ENCODE peak calls at places on chromosomes 11 and 22, in six cellular contexts. One of them, this sample, is unnamed.

GRCh38 chr11:119420631-119421030 is 2.3 kb downstream of the THY1 start:
- DNase-seq in G401: no peak
- DNase-seq in right lobe of liver: no peak
- DNase-seq in spleen: no peak
- DNase-seq in Panc1: no peak
- DNase-seq in heart left ventricle: no peak
- DNase-seq in this sample: no peak

GRCh38 chr11:66976048-66976467 is 954 bp downstream of the C11orf86 start:
- DNase-seq in right lobe of liver: no peak
- DNase-seq in spleen: no peak
- DNase-seq in G401: no peak
- DNase-seq in heart left ventricle: no peak
- DNase-seq in Panc1: no peak
- DNase-seq in this sample: peak

GRCh38 chr11:84714316-84714780 is 912.8 kb downstream of the DLG2 start:
- DNase-seq in G401: peak
- DNase-seq in heart left ventricle: peak
- DNase-seq in right lobe of liver: peak
- DNase-seq in Panc1: peak
- DNase-seq in spleen: peak
- DNase-seq in this sample: peak

GRCh38 chr11:66929753-66930152 is 28.4 kb downstream of the PC start:
- DNase-seq in Panc1: no peak
- DNase-seq in G401: no peak
- DNase-seq in right lobe of liver: no peak
- DNase-seq in spleen: no peak
- DNase-seq in heart left ventricle: no peak
- DNase-seq in this sample: no peak

GRCh38 chr11:13468750-13469149 is 5.7 kb upstream of the BTBD10 start:
- DNase-seq in right lobe of liver: no peak
- DNase-seq in spleen: no peak
- DNase-seq in Panc1: no peak
- DNase-seq in G401: no peak
- DNase-seq in heart left ventricle: no peak
- DNase-seq in this sample: no peak

GRCh38 chr11:46247664-46248063 is 29.8 kb upstream of the CREB3L1 start:
- DNase-seq in Panc1: no peak
- DNase-seq in heart left ventricle: no peak
- DNase-seq in right lobe of liver: no peak
- DNase-seq in spleen: no peak
- DNase-seq in G401: peak
- DNase-seq in this sample: peak

GRCh38 chr11:30326911-30327310 is 4.0 kb downstream of the ARL14EP start:
- DNase-seq in spleen: no peak
- DNase-seq in Panc1: no peak
- DNase-seq in G401: no peak
- DNase-seq in heart left ventricle: no peak
- DNase-seq in right lobe of liver: no peak
- DNase-seq in this sample: no peak

GRCh38 chr22:30511109-30511508 is 5.6 kb upstream of the SEC14L4 start:
- DNase-seq in heart left ventricle: no peak
- DNase-seq in Panc1: no peak
- DNase-seq in G401: no peak
- DNase-seq in right lobe of liver: no peak
- DNase-seq in spleen: no peak
- DNase-seq in this sample: no peak

GRCh38 chr11:2142762-2143202 is 3.6 kb upstream of the IGF2 start:
- DNase-seq in G401: no peak
- DNase-seq in heart left ventricle: no peak
- DNase-seq in Panc1: no peak
- DNase-seq in right lobe of liver: no peak
- DNase-seq in spleen: no peak
- DNase-seq in this sample: peak

GRCh38 chr22:41946360-41947180 is at the start of gene CENPM:
- DNase-seq in Panc1: peak
- DNase-seq in G401: peak
- DNase-seq in heart left ventricle: peak
- DNase-seq in right lobe of liver: peak
- DNase-seq in spleen: peak
- DNase-seq in this sample: peak

GRCh38 chr22:40791241-40791640 is 27.9 kb downstream of the SLC25A17 start:
- DNase-seq in Panc1: no peak
- DNase-seq in spleen: no peak
- DNase-seq in G401: no peak
- DNase-seq in heart left ventricle: no peak
- DNase-seq in right lobe of liver: no peak
- DNase-seq in this sample: no peak

GRCh38 chr11:64007629-64008282 is 21.5 kb downstream of the OTUB1 start:
- DNase-seq in spleen: peak
- DNase-seq in G401: peak
- DNase-seq in right lobe of liver: peak
- DNase-seq in Panc1: no peak
- DNase-seq in heart left ventricle: peak
- DNase-seq in this sample: no peak

GRCh38 chr11:102194257-102194656 is 84.0 kb downstream of the YAP1 start:
- DNase-seq in heart left ventricle: no peak
- DNase-seq in G401: no peak
- DNase-seq in right lobe of liver: no peak
- DNase-seq in spleen: no peak
- DNase-seq in Panc1: no peak
- DNase-seq in this sample: no peak

GRCh38 chr11:62710001-62710345 is 2.5 kb downstream of the GNG3 start:
- DNase-seq in spleen: no peak
- DNase-seq in right lobe of liver: no peak
- DNase-seq in Panc1: no peak
- DNase-seq in heart left ventricle: no peak
- DNase-seq in G401: no peak
- DNase-seq in this sample: no peak

GRCh38 chr11:98003606-98004371 is 1017.0 kb upstream of the CNTN5 start:
- DNase-seq in Panc1: no peak
- DNase-seq in G401: no peak
- DNase-seq in heart left ventricle: no peak
- DNase-seq in spleen: no peak
- DNase-seq in right lobe of liver: no peak
- DNase-seq in this sample: no peak

GRCh38 chr11:73480677-73481076 is 104.5 kb downstream of the RELT start:
- DNase-seq in Panc1: no peak
- DNase-seq in heart left ventricle: no peak
- DNase-seq in spleen: no peak
- DNase-seq in right lobe of liver: no peak
- DNase-seq in G401: no peak
- DNase-seq in this sample: no peak

GRCh38 chr11:69525516-69526452 is 44.3 kb downstream of the LINC01488 start:
- DNase-seq in spleen: peak
- DNase-seq in Panc1: no peak
- DNase-seq in right lobe of liver: peak
- DNase-seq in heart left ventricle: no peak
- DNase-seq in G401: no peak
- DNase-seq in this sample: no peak

GRCh38 chr11:101576536-101576935 is 7.3 kb downstream of the TRPC6 start:
- DNase-seq in spleen: no peak
- DNase-seq in right lobe of liver: no peak
- DNase-seq in G401: no peak
- DNase-seq in Panc1: no peak
- DNase-seq in heart left ventricle: no peak
- DNase-seq in this sample: no peak

GRCh38 chr11:117180020-117180419 is 1.5 kb downstream of the SIDT2 start:
- DNase-seq in spleen: no peak
- DNase-seq in G401: no peak
- DNase-seq in Panc1: no peak
- DNase-seq in heart left ventricle: no peak
- DNase-seq in right lobe of liver: no peak
- DNase-seq in this sample: no peak

GRCh38 chr11:93169950-93170561 is 27.7 kb downstream of the SLC36A4 start:
- DNase-seq in spleen: no peak
- DNase-seq in heart left ventricle: no peak
- DNase-seq in Panc1: peak
- DNase-seq in G401: peak
- DNase-seq in right lobe of liver: no peak
- DNase-seq in this sample: peak

GRCh38 chr22:38861927-38862326 is 10.1 kb downstream of the CBX6 start:
- DNase-seq in Panc1: no peak
- DNase-seq in spleen: no peak
- DNase-seq in G401: no peak
- DNase-seq in right lobe of liver: peak
- DNase-seq in heart left ventricle: no peak
- DNase-seq in this sample: no peak